ENCODE peak calls at places on chromosomes 2 and 18, in four cellular contexts. T is right atrium auricular region, I is ELF-1, O is COLO829. Q is an unnamed sample.

GRCh38 chr18:59665057-59666007 is 31.9 kb downstream of the CCBE1 start:
- DNase-seq in O (no peak), I (no peak), T (no peak), Q (no peak)

GRCh38 chr2:214450118-214450894 is 39.5 kb downstream of the VWC2L start:
- DNase-seq in O (no peak), I (no peak), T (no peak), Q (no peak)

GRCh38 chr2:137696916-137697315 is 267.4 kb upstream of the HNMT start:
- DNase-seq in O (no peak), I (no peak), T (no peak), Q (no peak)

GRCh38 chr2:195051401-195051800 is 605.6 kb upstream of the SLC39A10 start:
- DNase-seq in O (no peak), T (no peak), I (no peak), Q (no peak)

GRCh38 chr2:237075749-237076599 is 9.7 kb upstream of the COPS8 start:
- DNase-seq in O (no peak), I (no peak), T (no peak), Q (no peak)

GRCh38 chr2:71846669-71847291 is 300.9 kb downstream of the CYP26B1 start:
- DNase-seq in I (no peak), O (no peak), T (no peak), Q (no peak)

GRCh38 chr2:190466819-190467444 is 58.8 kb downstream of the MFSD6 start:
- DNase-seq in T (no peak), O (no peak), I (no peak), Q (no peak)

GRCh38 chr2:236177604-236177966 is 9.4 kb upstream of the GBX2 start:
- DNase-seq in O (no peak), T (no peak), I (peak; percentile 94), Q (no peak)

GRCh38 chr2:19861771-19862170 is 40.0 kb downstream of the TTC32 start:
- DNase-seq in I (no peak), O (no peak), T (no peak), Q (no peak)

GRCh38 chr2:194100201-194100600 is 1556.8 kb upstream of the SLC39A10 start:
- DNase-seq in I (no peak), T (no peak), O (no peak), Q (no peak)